ENCODE peak calls at places on chromosomes 7 and 10, in six cellular contexts. J is IMR-90, N is H1, B is neuronal stem cell, K is trophoblast cell, U is H9. R is an unnamed sample.

GRCh38 chr7:153407291-153408046 is 644.7 kb upstream of the DPP6 start:
- DNase-seq in B (no peak), U (no peak), K (no peak), N (no peak), J (no peak), R (no peak)

GRCh38 chr10:112471878-112472487 is 25.0 kb downstream of the VTI1A start:
- DNase-seq in B (peak), J (peak), U (no peak), N (no peak), K (peak), R (peak)

GRCh38 chr7:30888783-30889182 is 22.9 kb upstream of the AQP1 start:
- DNase-seq in U (no peak), B (no peak), J (peak), N (no peak), K (peak), R (peak)

GRCh38 chr7:136857573-136857972 is 10.9 kb upstream of the CHRM2 start:
- DNase-seq in J (peak), K (peak), U (no peak), N (no peak), B (peak), R (peak)

GRCh38 chr10:63675171-63675570 is 154.0 kb downstream of the REEP3 start:
- DNase-seq in J (peak), U (no peak), N (no peak), B (no peak), K (peak), R (no peak)

GRCh38 chr10:86711957-86712708 is 43.8 kb downstream of the LDB3 start:
- DNase-seq in J (peak), B (peak), K (no peak), U (peak), N (no peak), R (peak)

GRCh38 chr10:22606164-22606614 is 108.2 kb downstream of the PIP4K2A start:
- DNase-seq in B (no peak), K (peak), J (peak), U (no peak), N (no peak), R (no peak)

GRCh38 chr10:100014129-100014762 is 4.5 kb upstream of the DNMBP start:
- DNase-seq in N (no peak), K (no peak), B (no peak), J (no peak), U (no peak), R (no peak)

GRCh38 chr7:155136619-155137243 is 66.6 kb downstream of the HTR5A start:
- DNase-seq in B (no peak), U (no peak), J (no peak), N (no peak), K (no peak), R (peak)

GRCh38 chr7:17304926-17305325 is 6.5 kb downstream of the AHR start:
- DNase-seq in B (no peak), U (no peak), J (peak), N (no peak), K (peak), R (peak)

GRCh38 chr10:59012839-59013238 is 163.6 kb upstream of the PHYHIPL start:
- DNase-seq in U (no peak), J (no peak), N (no peak), B (no peak), K (no peak), R (no peak)

GRCh38 chr7:89103564-89103963 is 308.0 kb upstream of the TEX47 start:
- DNase-seq in K (no peak), J (no peak), U (no peak), N (no peak), B (no peak), R (no peak)

GRCh38 chr7:132738254-132738653 is 162.0 kb upstream of the PLXNA4 start:
- DNase-seq in N (no peak), B (no peak), J (peak), U (no peak), K (no peak), R (no peak)

GRCh38 chr7:27921081-27921836 is 181.3 kb downstream of the TAX1BP1 start:
- DNase-seq in B (peak), J (peak), U (no peak), K (peak), N (peak), R (peak)

GRCh38 chr7:94012748-94013147 is 8.6 kb upstream of the BET1 start:
- DNase-seq in J (no peak), K (peak), U (peak), B (no peak), N (no peak), R (peak)

GRCh38 chr7:98165827-98166667 is 45.2 kb upstream of the BHLHA15 start:
- DNase-seq in B (peak), J (peak), N (peak), K (peak), U (peak), R (peak)

GRCh38 chr7:55078465-55079372 is 59.9 kb downstream of the EGFR start:
- DNase-seq in B (no peak), U (peak), K (peak), J (no peak), N (no peak), R (peak)

GRCh38 chr10:112389147-112389822 is 15.4 kb downstream of the ACSL5 start:
- DNase-seq in J (peak), N (no peak), B (no peak), K (peak), U (peak), R (peak)

GRCh38 chr7:51021906-51022570 is 239.3 kb upstream of the GRB10 start:
- DNase-seq in U (no peak), N (no peak), K (no peak), B (no peak), J (peak), R (no peak)

GRCh38 chr7:81926154-81926553 is 156.3 kb upstream of the HGF start:
- DNase-seq in K (no peak), J (peak), B (no peak), N (no peak), U (no peak), R (no peak)

GRCh38 chr7:157656195-157656769 is 319.5 kb downstream of the DNAJB6 start:
- DNase-seq in B (no peak), N (no peak), J (no peak), U (peak), K (no peak), R (peak)

GRCh38 chr7:150325110-150325611 is 1.8 kb upstream of the ACTR3C start:
- DNase-seq in N (no peak), J (peak), U (no peak), B (no peak), K (peak), R (no peak)
- H4K8ac ChIP-seq in N (no peak), J (no peak), U (no peak), B (no peak), K (peak), R (no peak)

GRCh38 chr10:102240467-102241036 is 760 bp downstream of the PITX3 start:
- DNase-seq in U (peak), K (peak), N (no peak), J (no peak), B (no peak), R (no peak)

GRCh38 chr10:102242118-102242485 is 790 bp upstream of the PITX3 start:
- DNase-seq in U (no peak), B (no peak), N (no peak), J (no peak), K (peak), R (no peak)

GRCh38 chr10:102241037-102241443 is 272 bp downstream of the PITX3 start:
- DNase-seq in N (no peak), U (no peak), J (no peak), B (no peak), K (no peak), R (no peak)

GRCh38 chr10:102243304-102243703 is 2.0 kb upstream of the PITX3 start:
- DNase-seq in N (no peak), U (no peak), K (peak), B (no peak), J (peak), R (no peak)

DNA sequence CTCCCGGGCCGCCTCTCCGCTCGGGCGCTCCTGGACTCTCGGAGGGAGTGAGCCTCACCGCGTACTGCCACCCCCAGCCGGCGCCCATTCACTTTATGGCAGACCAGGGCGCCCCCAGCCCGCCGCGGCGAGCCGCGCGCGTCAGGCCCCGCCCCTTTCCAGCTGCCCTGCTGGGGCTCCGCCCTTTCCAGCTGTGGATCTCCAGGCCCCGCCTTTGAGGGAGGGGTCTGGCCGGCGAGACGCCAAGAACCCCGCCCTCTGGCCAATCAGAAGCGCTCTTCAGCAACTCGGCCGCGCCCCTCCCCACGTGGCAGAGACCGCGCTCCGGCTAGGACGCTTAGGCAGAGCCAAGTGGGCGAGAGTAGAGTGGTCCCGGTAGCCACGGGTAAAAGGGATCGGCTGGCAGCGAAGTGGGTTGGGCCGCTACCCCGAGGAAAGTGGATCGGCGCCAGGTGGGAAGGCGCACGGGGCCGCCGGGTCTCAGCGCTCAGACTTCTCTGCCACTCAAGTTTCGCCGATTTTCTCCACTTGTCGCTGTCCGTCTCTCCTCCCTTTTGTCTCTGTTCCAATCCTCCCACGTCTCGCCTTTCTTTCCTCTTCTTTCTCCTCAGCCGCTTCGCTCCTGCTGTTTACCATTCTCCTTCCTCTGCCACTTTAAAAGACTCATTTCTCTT is at the start of gene PITX3:
- DNase-seq in B (peak), K (peak), J (peak), U (peak), N (peak), R (peak)
- H4K8ac ChIP-seq in B (no peak), K (no peak), J (peak), U (no peak), N (peak), R (no peak)

GRCh38 chr10:17075975-17076374 is 53.6 kb downstream of the CUBN start:
- DNase-seq in J (no peak), U (no peak), N (no peak), B (no peak), K (no peak), R (no peak)
- H4K8ac ChIP-seq in J (peak), U (no peak), N (no peak), B (no peak), K (no peak), R (no peak)

GRCh38 chr7:117666689-117667088 is 186.9 kb downstream of the CFTR start:
- DNase-seq in N (no peak), K (no peak), U (no peak), J (no peak), B (no peak), R (no peak)
- H4K8ac ChIP-seq in N (no peak), K (peak), U (no peak), J (peak), B (no peak), R (no peak)

GRCh38 chr7:44764665-44765578 is 16.3 kb downstream of the ZMIZ2 start:
- DNase-seq in K (peak), B (no peak), J (no peak), N (no peak), U (no peak), R (no peak)
- H4K8ac ChIP-seq in K (no peak), B (no peak), J (no peak), N (no peak), U (no peak), R (no peak)

DNA sequence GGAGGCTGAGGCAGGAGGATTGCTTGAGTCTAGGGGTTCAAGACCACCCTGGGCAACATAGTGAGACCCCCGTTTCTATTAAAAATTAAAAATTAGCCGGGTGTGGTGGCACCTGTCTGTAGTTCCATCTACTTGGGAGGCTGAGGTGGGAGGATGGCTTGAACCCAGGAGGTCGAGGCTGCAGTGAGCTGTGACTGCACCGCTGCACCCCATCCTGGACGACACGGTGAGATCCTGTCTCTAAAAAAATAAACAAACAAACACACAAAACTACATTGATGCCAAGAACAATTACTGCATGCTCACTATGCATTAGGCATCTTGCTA is 761 bp upstream of the CHST12 start:
- DNase-seq in U (no peak), N (no peak), B (no peak), K (no peak), J (no peak), R (no peak)
- H4K8ac ChIP-seq in U (no peak), N (no peak), B (no peak), K (no peak), J (peak), R (no peak)

DNA sequence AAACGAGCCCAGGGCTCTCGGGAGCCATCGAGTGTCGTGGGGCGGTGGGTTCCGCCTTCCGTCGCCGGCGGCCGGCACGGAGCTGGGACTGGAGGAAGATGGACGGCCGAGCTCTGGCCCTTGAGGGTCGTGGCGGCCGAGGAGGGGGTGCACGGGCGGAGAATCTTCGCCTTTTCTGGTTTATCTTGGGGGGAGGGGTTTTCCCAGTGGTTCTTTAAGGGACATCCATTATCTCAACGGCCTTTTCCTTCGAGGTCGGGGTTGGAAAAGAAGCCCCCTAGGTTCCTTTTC is 579 bp downstream of the CCAR1 start:
- DNase-seq in K (no peak), N (no peak), B (no peak), U (no peak), J (no peak), R (peak)
- H4K8ac ChIP-seq in K (peak), N (peak), B (peak), U (no peak), J (peak), R (no peak)

DNA sequence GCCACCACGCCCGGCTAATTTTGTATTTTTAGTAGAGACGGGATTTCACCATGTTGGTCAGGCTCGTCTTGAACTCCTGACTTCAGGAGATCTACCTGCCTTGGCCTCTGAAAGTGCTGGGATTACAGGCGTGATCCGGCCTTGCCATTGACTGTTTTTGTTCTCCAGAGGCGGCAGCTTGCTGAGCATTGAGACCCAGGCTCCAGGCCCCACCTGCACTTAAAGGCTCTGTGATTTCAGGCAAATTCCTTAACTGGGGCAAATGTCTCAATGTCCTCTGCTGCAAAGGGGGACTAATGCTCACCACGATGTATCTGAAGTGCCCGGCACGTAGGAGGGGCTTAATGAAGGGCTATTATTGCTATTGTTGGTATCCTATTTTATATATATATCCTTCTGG is 29.0 kb downstream of the TRIM8 start:
- DNase-seq in K (no peak), B (no peak), U (no peak), N (no peak), J (no peak), R (no peak)
- H4K8ac ChIP-seq in K (no peak), B (no peak), U (no peak), N (no peak), J (peak), R (no peak)

GRCh38 chr7:65968256-65969185 is 13.5 kb downstream of the GUSB start:
- DNase-seq in K (no peak), J (no peak), B (no peak), U (no peak), N (no peak), R (no peak)

GRCh38 chr7:65967361-65968155 is 14.5 kb downstream of the GUSB start:
- DNase-seq in J (no peak), K (no peak), N (no peak), U (no peak), B (no peak), R (no peak)

GRCh38 chr7:65972976-65973375 is 9.0 kb downstream of the GUSB start:
- DNase-seq in J (no peak), N (no peak), U (no peak), K (no peak), B (no peak), R (no peak)

GRCh38 chr7:65974191-65974801 is 7.7 kb downstream of the GUSB start:
- DNase-seq in K (no peak), U (no peak), B (no peak), J (no peak), N (no peak), R (no peak)

DNA sequence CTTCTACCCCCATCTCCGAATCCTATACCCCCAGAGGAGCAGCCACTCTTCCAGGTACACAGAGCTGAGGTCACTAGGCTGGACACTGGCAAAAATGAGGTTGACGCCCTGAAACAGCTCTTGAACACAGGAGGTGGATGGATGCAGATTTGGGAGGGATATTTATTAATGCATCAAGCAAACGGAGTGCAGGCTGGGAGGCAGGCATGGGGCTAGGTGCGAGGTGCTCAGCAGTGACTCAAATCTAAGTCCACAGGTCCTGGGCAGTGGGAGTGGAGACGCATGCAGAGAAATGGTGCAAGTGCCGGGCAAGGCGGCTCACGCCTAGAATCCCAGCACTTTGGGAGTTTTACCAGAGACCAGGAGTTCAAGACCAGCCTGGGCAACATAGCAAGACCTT is 11.0 kb downstream of the GUSB start:
- DNase-seq in B (no peak), K (no peak), N (no peak), J (no peak), U (no peak), R (no peak)
- H4K8ac ChIP-seq in B (no peak), K (no peak), N (no peak), J (no peak), U (no peak), R (no peak)

R was measured in mesendoderm.